ENCODE peak calls at places on chromosomes 13 and 19, in ten cellular contexts. D is HT-29; I is GM18507; M is esophagus squamous epithelium; Y is stimulated activated naive CD8-positive, alpha-beta T cell treated with anti-CD3 and anti-CD28 coated beads, Interleukin-15, Interleukin-2, amounts not matched to agents 100 U/mL and 50 U/mL, for 24 hours; F is stimulated activated CD4-positive, alpha-beta T cell treated with anti-CD3 and anti-CD28 coated beads, Interleukin-4, amount 100 ng/mL, for 48 hours; B is stimulated activated CD8-positive, alpha-beta memory T cell treated with anti-CD3 and anti-CD28 coated beads, Interleukin-4, amount 100 ng/mL, for 1 hour; P is pancreas; R is effector CD8-positive, alpha-beta T cell; O is NCI-H524. W is an unnamed sample.
A peak's percentile ranks its signal among the peaks of the same experiment; 100 is the strongest.

GRCh38 chr19:55447421-55448174 is 4.5 kb upstream of the SHISA7 start:
- DNase-seq in I (no peak), O (peak; percentile 68), P (peak; percentile 44), B (no peak), R (no peak), D (peak; percentile 50), Y (no peak), M (no peak), F (no peak), W (peak; percentile 90)

GRCh38 chr19:33864311-33864850 is 67.7 kb downstream of the KCTD15 start:
- DNase-seq in I (no peak), R (no peak), O (no peak), F (no peak), B (no peak), Y (no peak), M (no peak), P (no peak), D (peak; percentile 9), W (no peak)

GRCh38 chr19:58356971-58357797 is 3.9 kb upstream of the A1BG start:
- DNase-seq in B (no peak), F (no peak), I (no peak), Y (no peak), P (no peak), O (no peak), D (no peak), M (no peak), R (no peak), W (no peak)

GRCh38 chr13:60463787-60464186 is 66.8 kb downstream of the TDRD3 start:
- DNase-seq in I (no peak), M (no peak), D (peak; percentile 11), Y (no peak), F (no peak), P (no peak), B (no peak), O (no peak), R (no peak), W (no peak)

GRCh38 chr13:28533049-28533436 is 38.1 kb upstream of the FLT1 start:
- DNase-seq in Y (no peak), I (no peak), B (no peak), M (no peak), F (no peak), R (no peak), D (no peak), P (no peak), O (peak; percentile 40), W (no peak)

GRCh38 chr13:73684750-73685149 is 449.5 kb downstream of the KLF12 start:
- DNase-seq in F (no peak), O (no peak), R (no peak), P (no peak), I (no peak), D (no peak), M (no peak), B (no peak), Y (no peak), W (no peak)

GRCh38 chr13:37457594-37457993 is 141.0 kb downstream of the POSTN start:
- DNase-seq in O (no peak), D (no peak), P (no peak), B (no peak), M (no peak), F (no peak), I (no peak), Y (no peak), R (no peak), W (no peak)

GRCh38 chr13:33307820-33308219 is 22.3 kb upstream of the STARD13 start:
- DNase-seq in M (no peak), B (no peak), Y (no peak), I (no peak), F (no peak), R (no peak), D (no peak), P (no peak), O (no peak), W (no peak)

GRCh38 chr13:26457212-26457611 is 100.3 kb upstream of the WASF3 start:
- DNase-seq in B (no peak), D (peak; percentile 35), M (no peak), Y (no peak), P (no peak), F (no peak), O (no peak), R (no peak), I (no peak), W (no peak)